ENCODE peak calls at places on chromosomes 11 and 22, in four cellular contexts. Q is GM23248, J is Panc1, H is adrenal gland. Z is an unnamed sample. For H3K4me1, H3K27me3 and H3K36me3, the result is how much of the 10 kb centered on the place peaks cover.

GRCh38 chr11:67617243-67617953 is 10.7 kb downstream of the NDUFV1 start:
- DNase-seq in Q (no peak), J (no peak), H (no peak), Z (no peak)

GRCh38 chr22:44448271-44448780 is 49.7 kb downstream of the RTL6 start:
- DNase-seq in Q (peak), J (peak), H (peak), Z (no peak)

GRCh38 chr22:31339148-31339832 is 6.9 kb downstream of the PATZ1 start:
- DNase-seq in Q (no peak), J (no peak), H (no peak), Z (no peak)

GRCh38 chr11:130055637-130056036 is 14.1 kb upstream of the APLP2 start:
- DNase-seq in Q (peak), J (no peak), H (no peak), Z (no peak)

GRCh38 chr11:850777-851762 is 8.4 kb downstream of the TSPAN4 start:
- DNase-seq in Q (peak), J (no peak), H (no peak), Z (no peak)

GRCh38 chr11:131802416-131802815 is 432.0 kb downstream of the NTM start:
- DNase-seq in Q (no peak), J (no peak), H (no peak), Z (no peak)

GRCh38 chr11:45156731-45157130 is 10.3 kb downstream of the PRDM11 start:
- DNase-seq in Q (no peak), J (no peak), H (no peak), Z (no peak)

GRCh38 chr22:19727310-19728150 is 4.2 kb downstream of the GP1BB start:
- DNase-seq in Q (no peak), J (no peak), H (no peak), Z (no peak)

GRCh38 chr11:36339899-36340298 is 43.8 kb downstream of the PRR5L start:
- DNase-seq in Q (no peak), J (no peak), H (no peak), Z (no peak)

GRCh38 chr11:134762248-134763029 is 350.4 kb upstream of the B3GAT1 start:
- DNase-seq in Q (no peak), J (no peak), H (peak), Z (no peak)

GRCh38 chr11:14541180-14541579 is 21.0 kb upstream of the PSMA1 start:
- DNase-seq in Q (no peak), J (no peak), H (no peak), Z (no peak)

GRCh38 chr11:35714882-35715612 is 52.5 kb downstream of the TRIM44 start:
- DNase-seq in Q (peak), J (no peak), H (no peak), Z (no peak)

GRCh38 chr11:93020248-93021088 is 51.0 kb downstream of the MTNR1B start:
- DNase-seq in Q (peak), J (no peak), H (peak), Z (no peak)

GRCh38 chr11:48018561-48019229 is 38.3 kb downstream of the PTPRJ start:
- DNase-seq in Q (no peak), J (no peak), H (no peak), Z (no peak)

GRCh38 chr11:9263840-9264380 is 1.2 kb downstream of the DENND5A start:
- DNase-seq in Q (peak), J (no peak), H (no peak), Z (no peak)

GRCh38 chr11:120256779-120257178 is 16.8 kb downstream of the POU2F3 start:
- DNase-seq in Q (no peak), J (no peak), H (no peak), Z (no peak)

GRCh38 chr11:75164318-75164827 is 13.5 kb downstream of the SLCO2B1 start:
- DNase-seq in Q (no peak), J (no peak), H (no peak), Z (no peak)

GRCh38 chr22:50531546-50532352 is 1.9 kb upstream of the TYMP start:
- DNase-seq in Q (peak), J (no peak), H (peak), Z (no peak)

GRCh38 chr22:35587447-35587870 is 29.7 kb downstream of the MB start:
- DNase-seq in Q (peak), J (no peak), H (no peak), Z (no peak)

GRCh38 chr11:123034587-123034986 is 27.3 kb downstream of the HSPA8 start:
- DNase-seq in Q (no peak), J (no peak), H (no peak), Z (no peak)

GRCh38 chr11:17258670-17259069 is 17.9 kb upstream of the NUCB2 start:
- DNase-seq in Q (no peak), J (no peak), H (no peak), Z (no peak)

GRCh38 chr11:75574698-75575265 is 12.7 kb downstream of the SERPINH1 start:
- DNase-seq in Q (no peak), J (no peak), H (peak), Z (no peak)

GRCh38 chr11:75450826-75451783 is 18.1 kb upstream of the KLHL35 start:
- DNase-seq in Q (no peak), J (no peak), H (no peak), Z (no peak)

GRCh38 chr22:48721394-48721666 is 1106.3 kb downstream of the BRD1 start:
- DNase-seq in Q (no peak), J (no peak), H (no peak), Z (no peak)

GRCh38 chr11:38791346-38791961 is 2193.4 kb upstream of the RAG2 start:
- DNase-seq in Q (peak), J (peak), H (peak), Z (peak)

GRCh38 chr11:44319170-44319551 is 9.2 kb upstream of the ALX4 start:
- DNase-seq in Q (no peak), J (no peak), H (no peak), Z (no peak)

GRCh38 chr11:66505276-66505816 is 5.1 kb upstream of the BBS1 start:
- DNase-seq in Q (no peak), J (no peak), H (no peak), Z (no peak)

GRCh38 chr11:65411681-65412070 is 10.9 kb upstream of the NEAT1 start:
- DNase-seq in Q (no peak), J (no peak), H (no peak), Z (no peak)

GRCh38 chr11:47130541-47130940 is 46.1 kb downstream of the ARFGAP2 start:
- DNase-seq in Q (no peak), J (no peak), H (no peak), Z (peak)

GRCh38 chr22:33851240-33851639 is 69.0 kb downstream of the LARGE1 start:
- DNase-seq in Q (peak), J (no peak), H (no peak), Z (no peak)

GRCh38 chr11:93498099-93499040 is 44.8 kb downstream of the SMCO4 start:
- DNase-seq in Q (peak), J (no peak), H (no peak), Z (no peak)

GRCh38 chr11:68211546-68211945 is 1.6 kb downstream of the KMT5B start:
- DNase-seq in Q (no peak), J (no peak), H (no peak), Z (no peak)

GRCh38 chr11:93700830-93701229 is 39.3 kb downstream of the CEP295 start:
- DNase-seq in Q (peak), J (no peak), H (peak), Z (no peak)

GRCh38 chr11:95453616-95454118 is 222.7 kb upstream of the SESN3 start:
- DNase-seq in Q (peak), J (no peak), H (no peak), Z (no peak)

GRCh38 chr22:31853736-31854500 is 90.4 kb upstream of the YWHAH start:
- DNase-seq in Q (peak), J (no peak), H (no peak), Z (no peak)

GRCh38 chr11:71425851-71426250 is 22.3 kb downstream of the DHCR7 start:
- DNase-seq in Q (peak), J (no peak), H (no peak), Z (no peak)

GRCh38 chr22:44180706-44181032 is at the start of gene PARVG:
- DNase-seq in Q (no peak), J (no peak), H (no peak), Z (peak)

GRCh38 chr11:69917529-69917928 is 98.3 kb upstream of the FGF3 start:
- DNase-seq in Q (no peak), J (no peak), H (no peak), Z (no peak)
- H3K4me1 ChIP-seq in Q (under half), J (under half), H (under half), Z (under half)

GRCh38 chr22:27084130-27084529 is 426.7 kb downstream of the MIAT start:
- DNase-seq in Q (no peak), J (no peak), H (no peak), Z (no peak)
- H3K27me3 ChIP-seq in Q (under half), J (under half), H (under half), Z (under half)

GRCh38 chr22:46664301-46664855 is 44.2 kb downstream of the GRAMD4 start:
- DNase-seq in Q (no peak), J (no peak), H (no peak), Z (no peak)

GRCh38 chr22:46663436-46664100 is 43.4 kb downstream of the GRAMD4 start:
- DNase-seq in Q (no peak), J (no peak), H (no peak), Z (no peak)

GRCh38 chr22:46661221-46661851 is 41.1 kb downstream of the GRAMD4 start:
- DNase-seq in Q (peak), J (no peak), H (peak), Z (no peak)

GRCh38 chr22:46662226-46662625 is 42.0 kb downstream of the GRAMD4 start:
- DNase-seq in Q (no peak), J (no peak), H (no peak), Z (no peak)

GRCh38 chr22:46663001-46663400 is 42.8 kb downstream of the GRAMD4 start:
- DNase-seq in Q (no peak), J (no peak), H (no peak), Z (no peak)
- H3K36me3 ChIP-seq in Q (under half), J (under half), H (under half), Z (under half)

GRCh38 chr11:12202911-12203310 is 92.5 kb downstream of the MICAL2 start:
- DNase-seq in Q (no peak), J (no peak), H (no peak), Z (no peak)

GRCh38 chr11:12206529-12206928 is 96.1 kb downstream of the MICAL2 start:
- DNase-seq in Q (peak), J (no peak), H (no peak), Z (no peak)

GRCh38 chr11:12205330-12205729 is 94.9 kb downstream of the MICAL2 start:
- DNase-seq in Q (peak), J (no peak), H (no peak), Z (no peak)

GRCh38 chr11:12207384-12208150 is 97.2 kb downstream of the MICAL2 start:
- DNase-seq in Q (peak), J (no peak), H (no peak), Z (no peak)

DNA sequence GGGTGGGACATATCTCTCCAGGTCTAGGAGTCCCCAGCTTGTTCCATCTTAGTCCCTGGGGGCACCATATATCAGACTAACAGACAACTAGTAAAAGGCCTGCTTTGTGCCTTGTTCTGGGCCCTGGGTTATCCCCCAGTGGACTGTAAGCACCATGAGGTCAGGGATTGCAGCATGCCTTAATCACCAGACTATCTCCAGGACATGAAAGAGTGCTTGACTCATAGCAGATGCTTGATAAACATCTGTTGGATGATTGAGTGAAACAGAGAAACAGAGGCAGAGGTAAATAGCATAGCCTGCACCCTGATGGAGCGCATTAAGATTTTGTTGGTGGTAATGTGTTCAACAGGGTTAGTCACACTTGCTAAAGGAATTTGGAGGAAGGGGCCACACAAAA is 94.1 kb downstream of the MICAL2 start:
- DNase-seq in Q (no peak), J (no peak), H (no peak), Z (no peak)
- H3K4me1 ChIP-seq in Q (half or more), J (under half), H (under half), Z (under half)

GRCh38 chr11:11073996-11074395 is 216.1 kb upstream of the ZBED5 start:
- DNase-seq in Q (no peak), J (no peak), H (no peak), Z (no peak)

GRCh38 chr11:11076276-11076675 is 218.4 kb upstream of the ZBED5 start:
- DNase-seq in Q (no peak), J (no peak), H (no peak), Z (no peak)

GRCh38 chr11:11074686-11075370 is 217.0 kb upstream of the ZBED5 start:
- DNase-seq in Q (no peak), J (no peak), H (no peak), Z (no peak)

GRCh38 chr11:11076879-11077278 is 219.0 kb upstream of the ZBED5 start:
- DNase-seq in Q (no peak), J (no peak), H (no peak), Z (no peak)

GRCh38 chr11:11075515-11076171 is 217.8 kb upstream of the ZBED5 start:
- DNase-seq in Q (peak), J (no peak), H (no peak), Z (no peak)
- H3K27me3 ChIP-seq in Q (under half), J (under half), H (under half), Z (under half)

Z was measured in iPS DF 6.9.